ENCODE peak calls at places on chromosomes 7 and 10, in ten cellular contexts. K is mucosa of descending colon; C is CD8-positive, alpha-beta T cell; P is esophagus squamous epithelium; L is GM13977; G is nephron progenitor cell; D is IMR-90; T is endothelial cell; Y is brain microvascular endothelial cell; E is stomach. X is an unnamed sample.

GRCh38 chr7:81854518-81854917 is 84.7 kb upstream of the HGF start:
- DNase-seq in L (no peak), P (no peak), Y (no peak), C (no peak), E (no peak), D (no peak), T (no peak), G (no peak), K (no peak), X (no peak)

GRCh38 chr7:121062684-121063279 is 74.3 kb downstream of the CPED1 start:
- DNase-seq in G (no peak), C (no peak), L (no peak), D (no peak), E (no peak), K (no peak), Y (no peak), P (no peak), T (no peak), X (no peak)

GRCh38 chr7:74203157-74203556 is 6.6 kb upstream of the LAT2 start:
- DNase-seq in T (peak), E (peak), G (no peak), D (peak), Y (no peak), L (no peak), K (peak), C (no peak), P (no peak), X (peak)

GRCh38 chr7:101362334-101363195 is at the start of gene COL26A1:
- DNase-seq in T (peak), C (no peak), Y (no peak), K (peak), D (no peak), P (no peak), G (peak), E (peak), L (peak), X (peak)

GRCh38 chr7:30224511-30225031 is 59.8 kb upstream of the ZNRF2 start:
- DNase-seq in D (peak), T (no peak), P (no peak), C (no peak), E (no peak), K (no peak), Y (peak), L (peak), G (no peak), X (no peak)

GRCh38 chr10:74437822-74438221 is 286.8 kb downstream of the ADK start:
- DNase-seq in L (no peak), G (no peak), T (no peak), E (no peak), C (no peak), D (peak), K (no peak), P (no peak), Y (peak), X (no peak)

GRCh38 chr10:46555713-46556514 is 544 bp downstream of the GPRIN2 start:
- DNase-seq in E (peak), D (no peak), L (no peak), P (no peak), G (peak), K (peak), C (no peak), T (peak), Y (no peak), X (peak)

GRCh38 chr10:91856637-91857036 is 52.6 kb downstream of the FGFBP3 start:
- DNase-seq in K (no peak), T (no peak), Y (no peak), C (peak), L (no peak), E (no peak), G (no peak), P (no peak), D (no peak), X (no peak)

GRCh38 chr10:111890046-111890445 is 293.5 kb downstream of the GPAM start:
- DNase-seq in E (no peak), T (no peak), G (no peak), P (no peak), L (no peak), K (no peak), C (no peak), D (no peak), Y (no peak), X (no peak)

GRCh38 chr7:137986252-137987010 is 15.5 kb downstream of the CREB3L2 start:
- DNase-seq in E (peak), K (no peak), D (peak), P (no peak), Y (no peak), L (no peak), C (no peak), G (no peak), T (no peak), X (no peak)

GRCh38 chr10:91708174-91708861 is 75.4 kb upstream of the PPP1R3C start:
- DNase-seq in K (no peak), E (no peak), D (no peak), P (no peak), G (no peak), C (no peak), Y (no peak), T (no peak), L (no peak), X (no peak)

GRCh38 chr7:95199779-95200558 is 124.4 kb downstream of the PON1 start:
- DNase-seq in E (no peak), K (no peak), Y (peak), C (no peak), T (peak), G (peak), L (peak), D (peak), P (no peak), X (no peak)

GRCh38 chr7:54769203-54769602 is 10.2 kb upstream of the SEC61G start:
- DNase-seq in T (no peak), C (no peak), P (no peak), K (no peak), E (no peak), D (peak), Y (no peak), G (no peak), L (no peak), X (no peak)

GRCh38 chr10:21823617-21824016 is 179.9 kb downstream of the DNAJC1 start:
- DNase-seq in D (no peak), L (no peak), E (no peak), G (no peak), T (no peak), Y (no peak), C (no peak), K (no peak), P (no peak), X (no peak)

GRCh38 chr7:114405427-114405826 is 9.2 kb upstream of the FOXP2 start:
- DNase-seq in Y (no peak), D (no peak), C (no peak), E (no peak), G (no peak), L (no peak), P (no peak), T (no peak), K (no peak), X (no peak)

GRCh38 chr7:26245150-26245549 is 43.6 kb downstream of the CBX3 start:
- DNase-seq in T (no peak), E (no peak), K (no peak), Y (no peak), G (no peak), P (no peak), L (no peak), C (no peak), D (no peak), X (no peak)

GRCh38 chr7:112449353-112449752 is 907 bp upstream of the IFRD1 start:
- DNase-seq in Y (peak), T (no peak), C (peak), D (peak), G (no peak), E (peak), P (no peak), K (no peak), L (peak), X (no peak)

GRCh38 chr10:29257106-29257783 is 31.6 kb upstream of the LYZL1 start:
- DNase-seq in L (no peak), G (peak), K (peak), P (no peak), Y (peak), T (no peak), E (no peak), C (no peak), D (peak), X (no peak)

GRCh38 chr7:7595451-7595850 is 28.8 kb downstream of the MIOS start:
- DNase-seq in Y (no peak), K (no peak), C (no peak), D (peak), E (no peak), T (no peak), L (no peak), G (no peak), P (no peak), X (no peak)

GRCh38 chr10:29163746-29164145 is 125.1 kb upstream of the LYZL1 start:
- DNase-seq in C (no peak), T (no peak), E (no peak), L (no peak), D (peak), P (no peak), K (no peak), G (no peak), Y (peak), X (no peak)

GRCh38 chr7:152894295-152895170 is 135.0 kb downstream of the ACTR3B start:
- DNase-seq in D (no peak), K (no peak), E (no peak), P (no peak), C (no peak), T (peak), L (peak), Y (no peak), G (peak), X (no peak)

GRCh38 chr10:88598060-88598459 is 11.5 kb downstream of the LIPJ start:
- DNase-seq in Y (no peak), K (no peak), L (peak), D (no peak), E (no peak), G (no peak), T (no peak), P (no peak), C (no peak), X (no peak)

GRCh38 chr10:43396928-43397624 is 11.9 kb downstream of the HNRNPF start:
- DNase-seq in L (peak), Y (peak), G (peak), P (peak), K (peak), D (peak), C (peak), T (peak), E (peak), X (peak)

GRCh38 chr7:122987463-122987862 is 8.0 kb downstream of the TAS2R16 start:
- DNase-seq in C (no peak), D (no peak), K (no peak), L (no peak), Y (no peak), P (no peak), E (no peak), G (no peak), T (no peak), X (no peak)

GRCh38 chr10:15624405-15625191 is 95.1 kb downstream of the ITGA8 start:
- DNase-seq in G (no peak), Y (peak), P (no peak), E (no peak), K (no peak), T (no peak), L (no peak), C (no peak), D (no peak), X (no peak)

GRCh38 chr10:35127289-35127891 is 744 bp downstream of the CREM start:
- DNase-seq in Y (peak), L (peak), K (peak), D (peak), P (no peak), E (peak), C (peak), T (peak), G (peak), X (no peak)

GRCh38 chr10:47269294-47269693 is 30.7 kb upstream of the GDF10 start:
- DNase-seq in K (no peak), T (no peak), Y (no peak), C (no peak), E (no peak), G (no peak), L (no peak), D (no peak), P (no peak), X (no peak)

GRCh38 chr7:77907281-77907680 is 108.7 kb downstream of the PHTF2 start:
- DNase-seq in G (no peak), C (no peak), P (no peak), D (no peak), Y (no peak), L (no peak), E (no peak), K (no peak), T (no peak), X (no peak)

GRCh38 chr10:79445217-79445707 is at the start of gene ZCCHC24:
- DNase-seq in L (peak), E (peak), P (no peak), D (no peak), C (no peak), K (peak), Y (no peak), T (peak), G (no peak), X (no peak)

GRCh38 chr7:6489612-6490011 is 41.9 kb upstream of the DAGLB start:
- DNase-seq in G (no peak), E (no peak), Y (no peak), L (no peak), T (no peak), K (no peak), C (no peak), P (no peak), D (no peak), X (no peak)
- TF ChIP-seq CTCF in G (no peak), E (no peak), Y (peak), L (no peak), T (no peak), K (no peak), C (no peak), P (no peak), D (no peak), X (no peak)

DNA sequence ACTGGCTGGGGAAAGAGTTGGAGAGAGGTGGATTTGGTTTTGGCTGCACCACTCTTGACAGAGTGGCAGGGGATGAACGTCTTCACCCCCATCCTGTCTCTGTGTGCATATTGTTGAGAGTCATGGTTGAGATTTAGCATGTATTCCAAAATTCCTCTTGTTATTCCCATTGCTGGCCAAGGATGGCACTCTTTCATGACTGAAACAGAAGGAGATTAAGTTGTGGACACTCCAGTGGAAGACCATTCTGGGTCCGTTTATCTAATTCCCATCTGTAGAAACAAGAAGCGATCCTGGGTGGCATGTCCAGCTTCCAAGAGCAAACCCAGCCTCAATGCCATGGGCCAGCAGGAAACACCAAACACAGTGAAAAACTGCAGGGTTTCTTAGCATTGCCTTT is 469.0 kb upstream of the IGFBP3 start:
- DNase-seq in G (no peak), P (no peak), T (no peak), Y (peak), E (no peak), C (no peak), K (no peak), D (peak), L (no peak), X (no peak)
- TF ChIP-seq CTCF in G (no peak), P (no peak), T (no peak), Y (peak), E (no peak), C (no peak), K (no peak), D (peak), L (no peak), X (peak)

DNA sequence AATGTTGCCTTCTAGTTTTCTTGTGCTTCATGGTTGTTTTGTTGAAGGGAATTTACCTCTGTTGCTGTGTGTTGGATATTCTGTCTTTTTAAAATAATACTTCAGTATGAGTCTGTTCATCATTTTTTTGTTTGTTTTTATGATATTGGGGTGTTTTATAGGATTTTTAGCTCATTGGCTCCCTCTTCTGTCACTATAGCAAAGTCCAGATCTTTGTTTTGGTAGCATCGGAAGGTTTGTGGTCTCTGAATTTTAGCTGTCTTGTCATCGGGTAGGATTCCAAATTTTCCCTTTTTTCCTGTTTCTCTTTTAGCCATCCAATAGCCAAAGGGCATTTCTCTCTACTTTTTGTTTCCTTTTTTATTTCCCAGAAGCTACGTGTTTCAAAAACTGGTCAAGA is 91.4 kb downstream of the EXOC4 start:
- DNase-seq in E (no peak), L (no peak), P (no peak), K (no peak), D (peak), C (no peak), Y (peak), T (no peak), G (no peak), X (no peak)
- TF ChIP-seq CTCF in E (no peak), L (peak), P (no peak), K (no peak), D (peak), C (no peak), Y (peak), T (peak), G (peak), X (peak)

GRCh38 chr7:17940302-17941170 is at the start of gene SNX13:
- DNase-seq in P (peak), D (peak), T (peak), E (peak), C (peak), K (peak), Y (peak), L (peak), G (peak), X (peak)

GRCh38 chr7:17943006-17943405 is 2.7 kb upstream of the SNX13 start:
- DNase-seq in E (no peak), C (no peak), L (no peak), K (no peak), T (no peak), D (no peak), P (no peak), Y (no peak), G (no peak), X (no peak)

GRCh38 chr7:17942231-17942630 is 1.9 kb upstream of the SNX13 start:
- DNase-seq in K (no peak), G (no peak), T (no peak), E (no peak), Y (no peak), C (no peak), D (no peak), P (no peak), L (no peak), X (no peak)

GRCh38 chr7:17939670-17940301 is 508 bp downstream of the SNX13 start:
- DNase-seq in L (peak), Y (peak), G (peak), T (peak), C (peak), K (peak), P (no peak), E (peak), D (peak), X (no peak)

DNA sequence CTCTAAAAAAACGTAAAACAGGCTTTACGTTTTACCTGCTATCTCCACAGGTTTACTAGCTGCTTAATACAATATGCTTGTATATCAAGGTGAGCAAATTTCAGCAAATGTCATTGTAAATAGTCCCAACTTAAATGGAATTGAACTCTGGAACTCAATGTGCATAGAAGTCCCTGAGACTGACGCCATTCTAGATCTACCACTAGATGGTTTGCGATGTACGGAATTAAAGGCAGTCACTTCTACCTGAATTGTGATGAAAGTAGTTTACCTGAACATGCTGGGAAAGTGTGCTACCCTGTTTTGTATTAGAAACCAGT is 837 bp upstream of the SNX13 start:
- DNase-seq in Y (no peak), C (no peak), K (no peak), E (no peak), G (no peak), D (no peak), P (no peak), T (no peak), L (no peak), X (no peak)
- TF ChIP-seq CTCF in Y (peak), C (no peak), K (no peak), E (no peak), G (no peak), D (no peak), P (no peak), T (no peak), L (no peak), X (no peak)

DNA sequence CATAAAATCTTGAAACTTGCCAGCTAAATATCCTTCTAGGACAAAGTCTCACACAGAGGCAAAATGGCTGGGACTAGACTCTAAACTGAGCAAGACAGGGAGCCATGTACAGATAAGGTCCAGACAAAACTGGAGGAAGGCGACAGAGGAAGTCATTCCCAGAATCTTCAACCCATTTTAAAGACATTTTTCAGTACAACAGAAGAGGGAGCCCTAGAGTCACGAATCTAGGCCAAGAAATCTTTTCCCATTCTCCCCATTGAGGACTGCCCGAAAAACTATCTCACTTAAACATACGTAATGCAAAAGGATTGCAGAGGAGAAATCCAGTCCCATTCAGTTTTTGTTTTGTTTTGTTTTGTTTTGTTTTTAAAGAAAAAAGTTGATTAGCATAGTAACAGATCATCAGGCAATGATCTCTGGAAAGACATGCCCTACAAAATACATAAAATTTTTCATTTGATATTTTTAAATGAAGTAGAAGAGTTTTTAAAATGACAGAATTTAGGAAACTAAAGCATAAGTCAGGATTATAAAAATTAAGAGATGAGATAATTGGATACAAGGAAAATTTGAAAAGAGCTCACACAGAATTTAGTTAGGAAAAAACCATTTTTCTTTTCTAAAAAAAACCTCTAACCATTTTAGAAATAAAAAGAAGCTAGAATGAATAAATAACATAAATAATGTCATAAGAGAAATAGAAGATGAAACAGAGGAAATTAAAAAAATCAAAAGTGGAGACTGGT is 16.9 kb upstream of the PRF1 start:
- DNase-seq in C (no peak), G (no peak), E (no peak), P (no peak), D (peak), T (no peak), L (peak), K (no peak), Y (peak), X (no peak)
- TF ChIP-seq CTCF in C (no peak), G (no peak), E (no peak), P (peak), D (peak), T (peak), L (peak), K (no peak), Y (peak), X (peak)

DNA sequence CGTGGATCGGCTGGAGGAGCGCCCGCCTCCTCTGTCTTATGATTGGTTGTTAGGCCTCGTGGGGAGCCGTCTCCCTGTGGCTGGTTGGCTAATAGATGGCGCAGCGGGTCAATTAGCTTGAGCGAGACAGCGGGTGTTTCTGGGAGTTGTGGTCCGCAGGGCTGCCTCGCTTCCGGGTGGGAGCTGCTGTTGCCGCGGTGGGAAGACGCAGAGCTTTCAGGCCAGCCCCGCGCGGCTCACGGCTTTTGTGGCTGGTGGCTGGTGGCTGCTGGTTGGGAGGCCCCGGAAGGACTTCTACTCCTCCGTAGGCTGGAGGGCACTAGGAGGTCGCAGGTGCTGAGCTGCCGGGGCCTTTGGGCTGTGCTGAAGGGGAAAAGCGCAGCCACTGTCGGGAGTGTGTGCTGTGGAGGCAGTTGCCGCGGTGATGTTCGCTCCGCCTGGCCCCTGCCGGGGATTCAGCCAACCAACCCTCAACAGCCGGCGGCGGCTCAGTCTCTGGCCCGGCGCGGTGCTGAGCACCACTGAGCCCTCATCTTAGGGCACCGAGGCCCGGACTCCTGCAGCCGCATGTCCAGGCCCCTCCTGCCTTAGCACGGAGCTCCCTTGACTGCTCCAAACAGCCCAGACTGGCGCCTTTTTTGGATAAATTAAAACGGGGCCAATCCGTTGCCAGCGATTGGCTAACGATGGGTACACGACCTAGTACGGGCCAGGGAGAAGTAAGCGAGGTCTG is 651 bp upstream of the C10orf143 start:
- DNase-seq in P (peak), D (peak), T (peak), K (peak), G (peak), E (peak), L (peak), C (peak), Y (peak), X (peak)
- TF ChIP-seq CTCF in P (no peak), D (no peak), T (no peak), K (no peak), G (no peak), E (no peak), L (no peak), C (no peak), Y (no peak), X (no peak)

X was measured in chondrocyte.